ENCODE peak calls at places on chromosomes 6 and 20, in seven cellular contexts. One of them, this sample, is unnamed.

GRCh38 chr20:49813305-49813974 is 812 bp downstream of the SLC9A8 start:
- DNase-seq in activated CD8-positive, alpha-beta T cell treated with anti-CD3 and anti-CD28 coated beads for 36 hours: no peak
- DNase-seq in tibial nerve: no peak
- DNase-seq in lower lobe of right lung: no peak
- DNase-seq in HFFc6: no peak
- DNase-seq in GM10248: no peak
- DNase-seq in cardiac muscle cell: no peak
- DNase-seq in this sample: no peak

GRCh38 chr6:31680841-31681671 is at the start of gene LY6G5C:
- DNase-seq in activated CD8-positive, alpha-beta T cell treated with anti-CD3 and anti-CD28 coated beads for 36 hours: peak; percentile 73
- DNase-seq in cardiac muscle cell: peak; percentile 94
- DNase-seq in HFFc6: peak; percentile 91
- DNase-seq in lower lobe of right lung: peak; percentile 88
- DNase-seq in tibial nerve: peak; percentile 85
- DNase-seq in GM10248: peak; percentile 83
- DNase-seq in this sample: peak; percentile 89

GRCh38 chr20:48574383-48574782 is 253.4 kb downstream of the PREX1 start:
- DNase-seq in cardiac muscle cell: peak; percentile 20
- DNase-seq in activated CD8-positive, alpha-beta T cell treated with anti-CD3 and anti-CD28 coated beads for 36 hours: no peak
- DNase-seq in lower lobe of right lung: no peak
- DNase-seq in GM10248: no peak
- DNase-seq in tibial nerve: no peak
- DNase-seq in HFFc6: no peak
- DNase-seq in this sample: no peak

GRCh38 chr6:30542404-30542725 is 13.9 kb downstream of the GNL1 start:
- DNase-seq in cardiac muscle cell: no peak
- DNase-seq in lower lobe of right lung: no peak
- DNase-seq in activated CD8-positive, alpha-beta T cell treated with anti-CD3 and anti-CD28 coated beads for 36 hours: peak; percentile 28
- DNase-seq in GM10248: no peak
- DNase-seq in tibial nerve: no peak
- DNase-seq in HFFc6: no peak
- DNase-seq in this sample: no peak

GRCh38 chr6:46134216-46134615 is 4.4 kb downstream of the ENPP4 start:
- DNase-seq in GM10248: no peak
- DNase-seq in HFFc6: no peak
- DNase-seq in lower lobe of right lung: no peak
- DNase-seq in activated CD8-positive, alpha-beta T cell treated with anti-CD3 and anti-CD28 coated beads for 36 hours: no peak
- DNase-seq in cardiac muscle cell: no peak
- DNase-seq in tibial nerve: no peak
- DNase-seq in this sample: no peak

GRCh38 chr6:156781882-156782631 is 4.9 kb downstream of the ARID1B start:
- DNase-seq in GM10248: no peak
- DNase-seq in HFFc6: no peak
- DNase-seq in tibial nerve: no peak
- DNase-seq in cardiac muscle cell: no peak
- DNase-seq in activated CD8-positive, alpha-beta T cell treated with anti-CD3 and anti-CD28 coated beads for 36 hours: no peak
- DNase-seq in lower lobe of right lung: no peak
- DNase-seq in this sample: no peak

GRCh38 chr6:170046786-170047626 is 243.9 kb downstream of the DLL1 start:
- DNase-seq in GM10248: no peak
- DNase-seq in tibial nerve: no peak
- DNase-seq in HFFc6: no peak
- DNase-seq in lower lobe of right lung: peak; percentile 33
- DNase-seq in activated CD8-positive, alpha-beta T cell treated with anti-CD3 and anti-CD28 coated beads for 36 hours: no peak
- DNase-seq in cardiac muscle cell: peak; percentile 71
- DNase-seq in this sample: peak; percentile 51

GRCh38 chr6:113359155-113360140 is 497.7 kb upstream of the MARCKS start:
- DNase-seq in GM10248: no peak
- DNase-seq in tibial nerve: no peak
- DNase-seq in HFFc6: peak; percentile 59
- DNase-seq in lower lobe of right lung: no peak
- DNase-seq in activated CD8-positive, alpha-beta T cell treated with anti-CD3 and anti-CD28 coated beads for 36 hours: no peak
- DNase-seq in cardiac muscle cell: peak; percentile 60
- DNase-seq in this sample: no peak

GRCh38 chr6:12472601-12473038 is 182.5 kb downstream of the EDN1 start:
- DNase-seq in HFFc6: peak; percentile 61
- DNase-seq in tibial nerve: peak; percentile 59
- DNase-seq in GM10248: no peak
- DNase-seq in lower lobe of right lung: peak; percentile 56
- DNase-seq in activated CD8-positive, alpha-beta T cell treated with anti-CD3 and anti-CD28 coated beads for 36 hours: no peak
- DNase-seq in cardiac muscle cell: peak; percentile 75
- DNase-seq in this sample: peak; percentile 31

GRCh38 chr6:20202070-20202658 is 10.1 kb downstream of the MBOAT1 start:
- DNase-seq in cardiac muscle cell: peak; percentile 46
- DNase-seq in GM10248: peak; percentile 75
- DNase-seq in HFFc6: peak; percentile 49
- DNase-seq in tibial nerve: no peak
- DNase-seq in lower lobe of right lung: no peak
- DNase-seq in activated CD8-positive, alpha-beta T cell treated with anti-CD3 and anti-CD28 coated beads for 36 hours: no peak
- DNase-seq in this sample: no peak

GRCh38 chr6:36104836-36105235 is 25.5 kb upstream of the MAPK13 start:
- DNase-seq in activated CD8-positive, alpha-beta T cell treated with anti-CD3 and anti-CD28 coated beads for 36 hours: no peak
- DNase-seq in cardiac muscle cell: no peak
- DNase-seq in HFFc6: peak; percentile 15
- DNase-seq in GM10248: no peak
- DNase-seq in tibial nerve: no peak
- DNase-seq in lower lobe of right lung: no peak
- DNase-seq in this sample: no peak

GRCh38 chr6:39389372-39389767 is 66.9 kb upstream of the KCNK16 start:
- DNase-seq in HFFc6: no peak
- DNase-seq in cardiac muscle cell: peak; percentile 58
- DNase-seq in lower lobe of right lung: no peak
- DNase-seq in activated CD8-positive, alpha-beta T cell treated with anti-CD3 and anti-CD28 coated beads for 36 hours: no peak
- DNase-seq in tibial nerve: no peak
- DNase-seq in GM10248: no peak
- DNase-seq in this sample: no peak

GRCh38 chr20:18541741-18542140 is 25.5 kb upstream of the SMIM26 start:
- DNase-seq in cardiac muscle cell: no peak
- DNase-seq in activated CD8-positive, alpha-beta T cell treated with anti-CD3 and anti-CD28 coated beads for 36 hours: no peak
- DNase-seq in HFFc6: peak; percentile 7
- DNase-seq in lower lobe of right lung: no peak
- DNase-seq in GM10248: no peak
- DNase-seq in tibial nerve: no peak
- DNase-seq in this sample: no peak

GRCh38 chr6:89321131-89321530 is 6.0 kb upstream of the GABRR2 start:
- DNase-seq in HFFc6: no peak
- DNase-seq in activated CD8-positive, alpha-beta T cell treated with anti-CD3 and anti-CD28 coated beads for 36 hours: no peak
- DNase-seq in lower lobe of right lung: no peak
- DNase-seq in cardiac muscle cell: no peak
- DNase-seq in tibial nerve: no peak
- DNase-seq in GM10248: no peak
- DNase-seq in this sample: no peak

GRCh38 chr6:89324304-89324703 is 9.2 kb upstream of the GABRR2 start:
- DNase-seq in tibial nerve: no peak
- DNase-seq in activated CD8-positive, alpha-beta T cell treated with anti-CD3 and anti-CD28 coated beads for 36 hours: no peak
- DNase-seq in cardiac muscle cell: no peak
- DNase-seq in lower lobe of right lung: no peak
- DNase-seq in HFFc6: no peak
- DNase-seq in GM10248: no peak
- DNase-seq in this sample: no peak

GRCh38 chr6:89320012-89320559 is 5.0 kb upstream of the GABRR2 start:
- DNase-seq in activated CD8-positive, alpha-beta T cell treated with anti-CD3 and anti-CD28 coated beads for 36 hours: no peak
- DNase-seq in tibial nerve: no peak
- DNase-seq in HFFc6: no peak
- DNase-seq in GM10248: no peak
- DNase-seq in lower lobe of right lung: no peak
- DNase-seq in cardiac muscle cell: no peak
- DNase-seq in this sample: no peak

GRCh38 chr6:89323461-89324098 is 8.5 kb upstream of the GABRR2 start:
- DNase-seq in activated CD8-positive, alpha-beta T cell treated with anti-CD3 and anti-CD28 coated beads for 36 hours: no peak
- DNase-seq in tibial nerve: no peak
- DNase-seq in GM10248: no peak
- DNase-seq in lower lobe of right lung: no peak
- DNase-seq in cardiac muscle cell: peak; percentile 31
- DNase-seq in HFFc6: no peak
- DNase-seq in this sample: no peak

DNA sequence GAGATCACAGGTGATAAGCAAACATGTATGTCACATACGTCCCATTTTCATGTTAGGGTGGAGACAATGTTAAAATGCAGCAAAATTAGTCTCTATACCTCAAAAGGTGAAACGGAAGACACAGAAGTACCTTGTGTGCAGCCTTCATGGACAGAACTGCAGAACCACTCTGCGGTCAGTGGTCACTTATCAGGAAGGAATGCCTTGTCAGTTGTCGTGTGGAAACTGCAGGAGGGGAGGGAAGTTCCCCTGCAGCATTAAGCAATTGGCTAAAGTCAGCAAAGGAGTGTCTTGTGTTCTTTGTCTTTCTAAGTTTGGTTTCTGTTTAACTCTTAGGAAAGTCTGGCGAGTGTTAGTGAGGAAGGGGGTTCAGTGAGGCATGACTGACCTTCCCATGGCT is 6.5 kb upstream of the GABRR2 start:
- DNase-seq in activated CD8-positive, alpha-beta T cell treated with anti-CD3 and anti-CD28 coated beads for 36 hours: no peak
- DNase-seq in GM10248: no peak
- DNase-seq in lower lobe of right lung: peak; percentile 61
- DNase-seq in tibial nerve: no peak
- DNase-seq in HFFc6: no peak
- DNase-seq in cardiac muscle cell: peak; percentile 36
- DNase-seq in this sample: no peak
- TF ChIP-seq CTCF in activated CD8-positive, alpha-beta T cell treated with anti-CD3 and anti-CD28 coated beads for 36 hours: no peak
- TF ChIP-seq CTCF in GM10248: no peak
- TF ChIP-seq CTCF in lower lobe of right lung: no peak
- TF ChIP-seq CTCF in tibial nerve: no peak
- TF ChIP-seq CTCF in HFFc6: no peak
- TF ChIP-seq CTCF in cardiac muscle cell: no peak
- TF ChIP-seq CTCF in this sample: no peak

GRCh38 chr6:82785206-82785605 is 280.4 kb downstream of the UBE3D start:
- DNase-seq in tibial nerve: no peak
- DNase-seq in HFFc6: no peak
- DNase-seq in lower lobe of right lung: no peak
- DNase-seq in cardiac muscle cell: no peak
- DNase-seq in activated CD8-positive, alpha-beta T cell treated with anti-CD3 and anti-CD28 coated beads for 36 hours: no peak
- DNase-seq in GM10248: no peak
- DNase-seq in this sample: no peak

GRCh38 chr6:82786251-82786650 is 279.4 kb downstream of the UBE3D start:
- DNase-seq in tibial nerve: no peak
- DNase-seq in lower lobe of right lung: no peak
- DNase-seq in activated CD8-positive, alpha-beta T cell treated with anti-CD3 and anti-CD28 coated beads for 36 hours: no peak
- DNase-seq in HFFc6: no peak
- DNase-seq in GM10248: no peak
- DNase-seq in cardiac muscle cell: no peak
- DNase-seq in this sample: no peak

GRCh38 chr6:82780334-82780733 is 285.3 kb downstream of the UBE3D start:
- DNase-seq in activated CD8-positive, alpha-beta T cell treated with anti-CD3 and anti-CD28 coated beads for 36 hours: no peak
- DNase-seq in tibial nerve: no peak
- DNase-seq in lower lobe of right lung: no peak
- DNase-seq in cardiac muscle cell: no peak
- DNase-seq in HFFc6: no peak
- DNase-seq in GM10248: no peak
- DNase-seq in this sample: no peak

GRCh38 chr6:82781805-82782204 is 283.8 kb downstream of the UBE3D start:
- DNase-seq in GM10248: no peak
- DNase-seq in cardiac muscle cell: no peak
- DNase-seq in HFFc6: no peak
- DNase-seq in tibial nerve: no peak
- DNase-seq in activated CD8-positive, alpha-beta T cell treated with anti-CD3 and anti-CD28 coated beads for 36 hours: no peak
- DNase-seq in lower lobe of right lung: no peak
- DNase-seq in this sample: no peak

DNA sequence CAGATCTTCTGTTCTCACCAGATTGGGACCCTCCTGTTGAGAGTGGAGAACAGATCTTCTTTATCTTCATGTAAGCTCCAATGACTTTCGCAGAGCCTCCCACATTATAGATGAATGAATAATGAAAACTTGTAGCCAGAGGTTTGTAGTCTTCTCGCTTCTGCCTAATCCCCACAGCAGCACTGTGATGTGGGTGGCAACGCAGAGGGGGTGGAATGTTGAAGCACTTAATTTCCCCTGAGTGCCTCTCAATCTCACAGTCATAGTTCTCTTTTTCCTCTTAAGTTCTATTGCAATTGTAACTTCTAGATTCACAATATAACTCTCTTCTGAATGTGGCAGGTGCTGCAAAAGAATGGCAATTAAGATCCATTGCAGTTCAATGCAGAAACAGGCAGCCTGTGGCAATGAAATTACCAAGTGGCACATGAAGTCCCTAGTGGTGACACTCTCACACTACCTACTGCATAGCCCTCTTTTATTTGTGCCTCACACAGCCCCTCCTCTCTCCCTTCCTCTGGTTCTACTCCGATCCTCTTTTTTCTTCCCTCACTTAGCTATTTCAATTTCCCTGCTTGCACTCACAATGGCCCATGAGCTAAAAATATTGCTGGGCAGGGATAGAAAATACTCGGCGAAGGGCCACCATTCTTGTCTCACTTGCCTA is 281.9 kb downstream of the UBE3D start:
- DNase-seq in tibial nerve: no peak
- DNase-seq in HFFc6: no peak
- DNase-seq in GM10248: no peak
- DNase-seq in activated CD8-positive, alpha-beta T cell treated with anti-CD3 and anti-CD28 coated beads for 36 hours: no peak
- DNase-seq in cardiac muscle cell: no peak
- DNase-seq in lower lobe of right lung: no peak
- DNase-seq in this sample: no peak
- TF ChIP-seq CTCF in tibial nerve: no peak
- TF ChIP-seq CTCF in HFFc6: peak; percentile 46
- TF ChIP-seq CTCF in GM10248: no peak
- TF ChIP-seq CTCF in activated CD8-positive, alpha-beta T cell treated with anti-CD3 and anti-CD28 coated beads for 36 hours: no peak
- TF ChIP-seq CTCF in cardiac muscle cell: no peak
- TF ChIP-seq CTCF in lower lobe of right lung: no peak
- TF ChIP-seq CTCF in this sample: no peak

GRCh38 chr6:50185006-50185405 is 135.3 kb upstream of the DEFB112 start:
- DNase-seq in cardiac muscle cell: no peak
- DNase-seq in GM10248: no peak
- DNase-seq in lower lobe of right lung: no peak
- DNase-seq in HFFc6: no peak
- DNase-seq in activated CD8-positive, alpha-beta T cell treated with anti-CD3 and anti-CD28 coated beads for 36 hours: no peak
- DNase-seq in tibial nerve: no peak
- DNase-seq in this sample: no peak
- TF ChIP-seq CTCF in cardiac muscle cell: no peak
- TF ChIP-seq CTCF in GM10248: peak; percentile 20
- TF ChIP-seq CTCF in lower lobe of right lung: no peak
- TF ChIP-seq CTCF in HFFc6: no peak
- TF ChIP-seq CTCF in activated CD8-positive, alpha-beta T cell treated with anti-CD3 and anti-CD28 coated beads for 36 hours: no peak
- TF ChIP-seq CTCF in tibial nerve: no peak
- TF ChIP-seq CTCF in this sample: no peak

GRCh38 chr6:42093582-42094329 is 43.4 kb downstream of the TAF8 start:
- DNase-seq in HFFc6: no peak
- DNase-seq in activated CD8-positive, alpha-beta T cell treated with anti-CD3 and anti-CD28 coated beads for 36 hours: no peak
- DNase-seq in cardiac muscle cell: no peak
- DNase-seq in lower lobe of right lung: no peak
- DNase-seq in GM10248: no peak
- DNase-seq in tibial nerve: no peak
- DNase-seq in this sample: no peak

GRCh38 chr6:42091718-42092023 is 41.3 kb downstream of the TAF8 start:
- DNase-seq in tibial nerve: no peak
- DNase-seq in cardiac muscle cell: no peak
- DNase-seq in GM10248: no peak
- DNase-seq in HFFc6: no peak
- DNase-seq in activated CD8-positive, alpha-beta T cell treated with anti-CD3 and anti-CD28 coated beads for 36 hours: no peak
- DNase-seq in lower lobe of right lung: no peak
- DNase-seq in this sample: no peak

GRCh38 chr6:42095066-42095465 is 44.7 kb downstream of the TAF8 start:
- DNase-seq in tibial nerve: no peak
- DNase-seq in lower lobe of right lung: no peak
- DNase-seq in activated CD8-positive, alpha-beta T cell treated with anti-CD3 and anti-CD28 coated beads for 36 hours: no peak
- DNase-seq in cardiac muscle cell: no peak
- DNase-seq in GM10248: no peak
- DNase-seq in HFFc6: no peak
- DNase-seq in this sample: no peak

GRCh38 chr6:42099340-42100028 is 42.9 kb downstream of the C6orf132 start:
- DNase-seq in activated CD8-positive, alpha-beta T cell treated with anti-CD3 and anti-CD28 coated beads for 36 hours: peak; percentile 43
- DNase-seq in HFFc6: peak; percentile 26
- DNase-seq in lower lobe of right lung: peak; percentile 85
- DNase-seq in GM10248: no peak
- DNase-seq in cardiac muscle cell: peak; percentile 72
- DNase-seq in tibial nerve: no peak
- DNase-seq in this sample: no peak

GRCh38 chr6:42095776-42096541 is 45.6 kb downstream of the TAF8 start:
- DNase-seq in cardiac muscle cell: no peak
- DNase-seq in activated CD8-positive, alpha-beta T cell treated with anti-CD3 and anti-CD28 coated beads for 36 hours: no peak
- DNase-seq in GM10248: no peak
- DNase-seq in tibial nerve: no peak
- DNase-seq in HFFc6: no peak
- DNase-seq in lower lobe of right lung: no peak
- DNase-seq in this sample: no peak
- TF ChIP-seq CTCF in cardiac muscle cell: peak; percentile 19
- TF ChIP-seq CTCF in activated CD8-positive, alpha-beta T cell treated with anti-CD3 and anti-CD28 coated beads for 36 hours: no peak
- TF ChIP-seq CTCF in GM10248: no peak
- TF ChIP-seq CTCF in tibial nerve: no peak
- TF ChIP-seq CTCF in HFFc6: peak; percentile 42
- TF ChIP-seq CTCF in lower lobe of right lung: no peak
- TF ChIP-seq CTCF in this sample: no peak